ENCODE peak calls at places on chromosomes 13 and 19, in seven cellular contexts. P is HT1080, T is astrocyte of the spinal cord, V is GM20000, L is fibroblast of the aortic adventitia, B is cortex of kidney, R is heart right ventricle. E is an unnamed sample.

GRCh38 chr19:4981681-4981958 is 12.7 kb downstream of the KDM4B start:
- DNase-seq in P (no peak), T (no peak), V (no peak), L (no peak), B (no peak), R (no peak), E (no peak)

GRCh38 chr19:48250290-48251025 is 5.3 kb downstream of the CARD8 start:
- DNase-seq in P (no peak), T (no peak), V (no peak), L (no peak), B (no peak), R (no peak), E (no peak)

GRCh38 chr19:15222738-15223648 is 9.3 kb downstream of the EPHX3 start:
- DNase-seq in P (peak; percentile 92), T (peak; percentile 96), V (peak; percentile 99), L (peak; percentile 93), B (no peak), R (peak; percentile 93), E (peak; percentile 88)

GRCh38 chr19:55635856-55636440 is 4.9 kb upstream of the ZNF580 start:
- DNase-seq in P (no peak), T (no peak), V (no peak), L (no peak), B (no peak), R (peak; percentile 3), E (no peak)

GRCh38 chr19:38209671-38210457 is 14.2 kb downstream of the DPF1 start:
- DNase-seq in P (no peak), T (peak; percentile 35), V (no peak), L (peak; percentile 37), B (no peak), R (peak; percentile 81), E (no peak)

GRCh38 chr13:99655351-99656091 is 154.2 kb downstream of the TM9SF2 start:
- DNase-seq in P (peak; percentile 96), T (peak; percentile 58), V (no peak), L (peak; percentile 6), B (no peak), R (no peak), E (no peak)

GRCh38 chr19:50460161-50460765 is 16.0 kb upstream of the EMC10 start:
- DNase-seq in P (peak; percentile 67), T (peak; percentile 43), V (peak; percentile 94), L (peak; percentile 43), B (no peak), R (no peak), E (no peak)

GRCh38 chr19:2732883-2733282 is 6.9 kb downstream of the SLC39A3 start:
- DNase-seq in P (no peak), T (no peak), V (no peak), L (no peak), B (no peak), R (no peak), E (no peak)

GRCh38 chr13:46804391-46804815 is 7.4 kb upstream of the ESD start:
- DNase-seq in P (peak; percentile 98), T (peak; percentile 95), V (no peak), L (peak; percentile 80), B (no peak), R (no peak), E (no peak)

GRCh38 chr13:110915874-110916670 is 1.2 kb upstream of the ANKRD10 start:
- DNase-seq in P (no peak), T (peak; percentile 57), V (no peak), L (peak; percentile 72), B (no peak), R (no peak), E (no peak)

GRCh38 chr13:46490129-46490528 is 62.8 kb upstream of the LRCH1 start:
- DNase-seq in P (no peak), T (no peak), V (no peak), L (no peak), B (no peak), R (no peak), E (no peak)